ENCODE peak calls at places on chromosomes 13 and 19, in four cellular contexts. O, Z, B and G are unnamed samples.

GRCh38 chr13:41053384-41053826 is 7.9 kb upstream of the WBP4 start:
- DNase-seq in O (peak), Z (no peak), B (no peak), G (no peak)

GRCh38 chr13:50359779-50360178 is 344.5 kb downstream of the KCNRG start:
- DNase-seq in O (no peak), Z (no peak), B (no peak), G (no peak)

GRCh38 chr19:12778020-12778904 is 2.9 kb upstream of the HOOK2 start:
- DNase-seq in O (no peak), Z (peak), B (no peak), G (no peak)

GRCh38 chr13:48185018-48185417 is 48.0 kb upstream of the ITM2B start:
- DNase-seq in O (no peak), Z (no peak), B (no peak), G (no peak)

GRCh38 chr13:37109080-37109678 is 3.7 kb upstream of the CSNK1A1L start:
- DNase-seq in O (no peak), Z (no peak), B (peak), G (no peak)

GRCh38 chr19:12567951-12568350 is 16.7 kb upstream of the ZNF564 start:
- DNase-seq in O (no peak), Z (no peak), B (no peak), G (no peak)

GRCh38 chr13:110298566-110299321 is 8.2 kb downstream of the COL4A1 start:
- DNase-seq in O (no peak), Z (no peak), B (no peak), G (no peak)

GRCh38 chr13:76016799-76017198 is 380.7 kb downstream of the LMO7 start:
- DNase-seq in O (no peak), Z (peak), B (peak), G (peak)

GRCh38 chr13:113146750-113147149 is 11.7 kb upstream of the PROZ start:
- DNase-seq in O (no peak), Z (no peak), B (no peak), G (no peak)

GRCh38 chr13:20901668-20902437 is 693 bp downstream of the XPO4 start:
- DNase-seq in O (no peak), Z (peak), B (peak), G (peak)

GRCh38 chr19:32178401-32178800 is 167.0 kb upstream of the ZNF507 start:
- DNase-seq in O (no peak), Z (no peak), B (no peak), G (no peak)

GRCh38 chr19:7419153-7419552 is 69.7 kb downstream of the PEX11G start:
- DNase-seq in O (no peak), Z (no peak), B (no peak), G (no peak)

GRCh38 chr13:20414475-20415287 is 111.0 kb downstream of the CRYL1 start:
- DNase-seq in O (no peak), Z (peak), B (no peak), G (no peak)

DNA sequence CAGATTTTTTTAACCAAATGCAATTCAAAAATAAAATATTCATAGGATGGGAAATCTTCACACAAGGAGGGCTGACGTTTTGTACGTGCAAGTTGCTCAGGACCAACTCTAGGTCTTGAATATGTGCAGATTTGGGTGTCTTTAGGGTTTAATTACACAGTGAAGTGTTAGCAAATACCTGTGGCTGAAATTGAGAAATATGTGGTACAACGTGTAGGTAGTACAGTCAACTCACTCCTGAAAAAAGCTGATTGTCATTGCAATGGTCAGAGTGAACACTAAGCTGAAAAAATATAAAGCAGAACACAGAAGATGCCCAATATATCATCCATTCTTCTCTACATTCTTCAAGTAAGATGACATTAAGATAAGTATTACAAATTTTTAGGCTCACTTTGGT is 314.3 kb downstream of the SLITRK1 start:
- DNase-seq in O (no peak), Z (no peak), B (no peak), G (no peak)
- TF ChIP-seq ATF3 in O (no peak), Z (no peak), B (no peak), G (no peak)

GRCh38 chr19:41734585-41734984 is 20.7 kb upstream of the CEACAM6 start:
- DNase-seq in O (no peak), Z (no peak), B (no peak), G (no peak)
- TF ChIP-seq ATF3 in O (no peak), Z (no peak), B (no peak), G (no peak)

DNA sequence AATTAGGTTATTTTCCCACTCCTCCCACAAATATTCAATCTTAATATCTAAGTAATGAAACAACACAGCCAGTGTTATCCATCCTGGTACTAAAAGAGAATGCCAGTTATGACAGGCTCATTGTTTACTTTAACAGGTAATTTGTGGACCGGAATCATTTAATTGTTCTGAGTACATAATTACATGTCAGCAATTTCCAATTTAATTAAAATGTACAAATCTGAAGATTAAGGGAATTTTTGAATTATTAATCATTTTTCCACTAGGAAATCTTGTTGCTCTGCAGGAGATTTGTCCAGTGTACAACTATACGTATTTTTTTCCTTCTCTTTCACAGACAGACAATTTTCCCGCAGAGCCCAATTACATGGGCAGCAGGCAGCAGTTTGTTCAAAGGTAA is 34.6 kb downstream of the PCDH17 start:
- DNase-seq in O (no peak), Z (no peak), B (no peak), G (no peak)
- TF ChIP-seq ATF3 in O (no peak), Z (no peak), B (no peak), G (no peak)

GRCh38 chr19:15155296-15155695 is 45.5 kb downstream of the NOTCH3 start:
- DNase-seq in O (no peak), Z (no peak), B (no peak), G (no peak)
- TF ChIP-seq ATF3 in O (no peak), Z (no peak), B (no peak), G (no peak)

DNA sequence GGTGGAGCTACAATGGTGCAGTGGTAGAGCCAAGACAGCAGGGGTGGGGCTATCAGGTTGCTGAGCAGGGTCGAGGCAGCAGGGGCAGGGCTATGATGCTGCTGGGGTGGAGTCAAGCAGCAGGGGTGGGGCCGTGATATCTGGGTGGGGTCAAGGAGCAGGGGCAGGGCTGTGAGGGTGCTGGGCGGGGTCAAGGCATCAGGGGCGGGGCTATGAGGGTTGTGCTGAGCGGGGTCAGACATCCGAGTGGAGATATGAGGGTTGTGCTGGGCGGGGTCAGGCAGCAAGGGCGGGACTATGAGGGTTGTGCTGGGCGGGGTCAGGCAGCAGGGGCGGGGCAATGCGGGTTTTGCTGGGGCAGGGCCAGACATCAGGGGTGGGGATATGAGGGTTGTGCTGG is 14.7 kb downstream of the HCN2 start:
- DNase-seq in O (no peak), Z (no peak), B (no peak), G (no peak)
- TF ChIP-seq ATF3 in O (no peak), Z (no peak), B (no peak), G (no peak)

GRCh38 chr13:28754698-28755545 is 36.2 kb upstream of the SLC46A3 start:
- DNase-seq in O (no peak), Z (peak), B (peak), G (peak)

GRCh38 chr13:28751210-28751935 is 32.6 kb upstream of the SLC46A3 start:
- DNase-seq in O (no peak), Z (no peak), B (no peak), G (no peak)

GRCh38 chr13:28755546-28755870 is 36.7 kb upstream of the SLC46A3 start:
- DNase-seq in O (no peak), Z (no peak), B (no peak), G (no peak)

GRCh38 chr13:28753946-28754345 is 35.2 kb upstream of the SLC46A3 start:
- DNase-seq in O (no peak), Z (no peak), B (no peak), G (no peak)

GRCh38 chr13:28753208-28753892 is 34.6 kb upstream of the SLC46A3 start:
- DNase-seq in O (no peak), Z (peak), B (peak), G (peak)
- TF ChIP-seq ATF3 in O (no peak), Z (no peak), B (no peak), G (no peak)

GRCh38 chr19:50858896-50859295 is 4.2 kb downstream of the KLK3 start:
- DNase-seq in O (no peak), Z (peak), B (no peak), G (no peak)
- TF ChIP-seq ATF3 in O (no peak), Z (no peak), B (no peak), G (no peak)

GRCh38 chr19:38142176-38143035 is 81.6 kb downstream of the DPF1 start:
- DNase-seq in O (no peak), Z (peak), B (peak), G (no peak)

GRCh38 chr19:38141108-38141507 is 82.9 kb downstream of the DPF1 start:
- DNase-seq in O (no peak), Z (no peak), B (no peak), G (no peak)

GRCh38 chr19:38144667-38145066 is 79.4 kb downstream of the DPF1 start:
- DNase-seq in O (no peak), Z (no peak), B (no peak), G (no peak)

GRCh38 chr19:38145627-38146026 is 78.4 kb downstream of the DPF1 start:
- DNase-seq in O (no peak), Z (no peak), B (no peak), G (no peak)

GRCh38 chr19:38143847-38144246 is 80.2 kb downstream of the DPF1 start:
- DNase-seq in O (no peak), Z (no peak), B (no peak), G (no peak)
- TF ChIP-seq ATF3 in O (no peak), Z (no peak), B (no peak), G (no peak)